ENCODE peak calls at places on chromosomes 12 and 14, in six cellular contexts. S is body of pancreas, O is right cardiac atrium, M is H4, Q is HS-5, W is A172. P is an unnamed sample.

GRCh38 chr12:106783515-106783914 is 9.0 kb downstream of the RIC8B start:
- DNase-seq in S (no peak), O (no peak), M (no peak), Q (no peak), W (no peak), P (no peak)

GRCh38 chr12:7241404-7242005 is 52.0 kb downstream of the PEX5 start:
- DNase-seq in S (no peak), O (no peak), M (peak), Q (peak), W (peak), P (peak)

GRCh38 chr14:76473381-76474263 is 97.7 kb downstream of the ESRRB start:
- DNase-seq in S (no peak), O (peak), M (no peak), Q (no peak), W (peak), P (peak)

GRCh38 chr12:111964935-111965334 is 48.0 kb downstream of the TMEM116 start:
- DNase-seq in S (no peak), O (no peak), M (no peak), Q (no peak), W (no peak), P (no peak)

GRCh38 chr12:124332068-124332672 is 37.3 kb downstream of the RFLNA start:
- DNase-seq in S (no peak), O (no peak), M (no peak), Q (no peak), W (no peak), P (no peak)

GRCh38 chr14:20690848-20691640 is 2.5 kb downstream of the ANG start:
- DNase-seq in S (peak), O (no peak), M (peak), Q (peak), W (peak), P (peak)

GRCh38 chr14:97527993-97528392 is 730.8 kb downstream of the VRK1 start:
- DNase-seq in S (no peak), O (no peak), M (no peak), Q (no peak), W (no peak), P (no peak)

GRCh38 chr12:80858356-80858755 is 79.4 kb downstream of the LIN7A start:
- DNase-seq in S (no peak), O (no peak), M (no peak), Q (no peak), W (no peak), P (no peak)

GRCh38 chr12:94663702-94664101 is 13.3 kb upstream of the TMCC3 start:
- DNase-seq in S (no peak), O (no peak), M (no peak), Q (no peak), W (no peak), P (no peak)

GRCh38 chr14:22088614-22089359 is 415.2 kb upstream of the OR4E1 start:
- DNase-seq in S (no peak), O (no peak), M (peak), Q (no peak), W (no peak), P (peak)

GRCh38 chr14:24699052-24699451 is 65.1 kb upstream of the GZMB start:
- DNase-seq in S (no peak), O (no peak), M (no peak), Q (no peak), W (no peak), P (no peak)

GRCh38 chr12:15534322-15534721 is 212.0 kb downstream of the PTPRO start:
- DNase-seq in S (no peak), O (no peak), M (peak), Q (no peak), W (no peak), P (peak)

GRCh38 chr14:20680843-20681347 is 3.5 kb upstream of the RNASE4 start:
- DNase-seq in S (peak), O (no peak), M (no peak), Q (no peak), W (no peak), P (no peak)

GRCh38 chr12:47636908-47637780 is 68.7 kb downstream of the RPAP3 start:
- DNase-seq in S (no peak), O (peak), M (peak), Q (no peak), W (peak), P (peak)

GRCh38 chr12:55686366-55687010 is 21.2 kb downstream of the ITGA7 start:
- DNase-seq in S (no peak), O (no peak), M (no peak), Q (no peak), W (peak), P (no peak)

GRCh38 chr14:71468701-71469100 is 463.5 kb upstream of the RGS6 start:
- DNase-seq in S (no peak), O (no peak), M (no peak), Q (no peak), W (no peak), P (no peak)

GRCh38 chr14:40616579-40616978 is 990.1 kb upstream of the LRFN5 start:
- DNase-seq in S (no peak), O (no peak), M (no peak), Q (no peak), W (no peak), P (no peak)

GRCh38 chr12:109054520-109054919 is 2.1 kb downstream of the USP30 start:
- DNase-seq in S (no peak), O (no peak), M (no peak), Q (no peak), W (no peak), P (no peak)

GRCh38 chr12:57454566-57455373 is at the start of gene INHBE:
- DNase-seq in S (peak), O (no peak), M (peak), Q (no peak), W (peak), P (peak)

GRCh38 chr12:5524116-5524768 is 92.3 kb downstream of the NTF3 start:
- DNase-seq in S (no peak), O (no peak), M (no peak), Q (no peak), W (no peak), P (no peak)

GRCh38 chr12:38771871-38772270 is 133.5 kb downstream of the CPNE8 start:
- DNase-seq in S (no peak), O (no peak), M (peak), Q (no peak), W (peak), P (peak)

GRCh38 chr14:93527076-93527692 is 96.4 kb downstream of the UNC79 start:
- DNase-seq in S (no peak), O (no peak), M (no peak), Q (no peak), W (no peak), P (no peak)

GRCh38 chr12:125861299-125862281 is 796.4 kb downstream of the AACS start:
- DNase-seq in S (peak), O (peak), M (no peak), Q (no peak), W (no peak), P (peak)

GRCh38 chr14:24817638-24818053 is 183.7 kb upstream of the GZMB start:
- DNase-seq in S (no peak), O (no peak), M (peak), Q (no peak), W (peak), P (peak)

GRCh38 chr14:67514203-67514607 is 18.9 kb upstream of the PLEKHH1 start:
- DNase-seq in S (peak), O (peak), M (no peak), Q (no peak), W (no peak), P (no peak)

GRCh38 chr12:100279612-100280244 is 12.8 kb downstream of the SCYL2 start:
- DNase-seq in S (no peak), O (no peak), M (no peak), Q (no peak), W (no peak), P (no peak)

GRCh38 chr14:60637490-60638452 is 11.5 kb downstream of the SIX1 start:
- DNase-seq in S (no peak), O (no peak), M (no peak), Q (no peak), W (no peak), P (no peak)

GRCh38 chr14:97155814-97156213 is 358.6 kb downstream of the VRK1 start:
- DNase-seq in S (no peak), O (no peak), M (no peak), Q (no peak), W (no peak), P (no peak)

GRCh38 chr14:70748422-70748821 is 60.9 kb downstream of the MAP3K9 start:
- DNase-seq in S (no peak), O (no peak), M (no peak), Q (no peak), W (no peak), P (no peak)

GRCh38 chr12:64457036-64457435 is 5.1 kb downstream of the TBK1 start:
- DNase-seq in S (no peak), O (no peak), M (no peak), Q (no peak), W (no peak), P (no peak)